ENCODE peak calls at places on chromosomes 2 and 18, in five cellular contexts. L is tibial artery, N is sigmoid colon, H is osteoblast, A is fibroblast of lung. V is an unnamed sample.

GRCh38 chr2:231124833-231125232 is at the start of gene HTR2B:
- DNase-seq in A (peak; percentile 67), H (no peak), N (no peak), L (no peak), V (no peak)

GRCh38 chr18:62655520-62656219 is 59.7 kb upstream of the PHLPP1 start:
- DNase-seq in A (no peak), H (no peak), N (no peak), L (no peak), V (no peak)

GRCh38 chr2:20356042-20356441 is 5.4 kb upstream of the PUM2 start:
- DNase-seq in N (no peak), L (no peak), H (peak; percentile 65), A (peak; percentile 89), V (peak; percentile 64)

GRCh38 chr2:108640731-108641130 is 78.6 kb upstream of the RANBP2 start:
- DNase-seq in A (peak; percentile 92), N (no peak), H (peak; percentile 92), L (no peak), V (peak; percentile 34)

GRCh38 chr2:220165401-220165800 is 538.0 kb downstream of the SLC4A3 start:
- DNase-seq in L (no peak), A (no peak), N (no peak), H (no peak), V (no peak)

GRCh38 chr2:52072949-52073348 is 1041.0 kb upstream of the NRXN1 start:
- DNase-seq in L (no peak), A (no peak), N (no peak), H (no peak), V (no peak)

GRCh38 chr2:169361706-169362345 is 508 bp downstream of the LRP2 start:
- DNase-seq in L (no peak), A (no peak), H (peak; percentile 89), N (no peak), V (no peak)

GRCh38 chr2:222745836-222746559 is 74.5 kb downstream of the MOGAT1 start:
- DNase-seq in A (peak; percentile 36), L (no peak), N (no peak), H (no peak), V (no peak)

GRCh38 chr2:65057391-65058052 is 1.3 kb downstream of the CEP68 start:
- DNase-seq in L (no peak), H (no peak), N (no peak), A (peak; percentile 41), V (no peak)

GRCh38 chr2:144215701-144216675 is 303.9 kb downstream of the ZEB2 start:
- DNase-seq in A (no peak), H (no peak), L (no peak), N (no peak), V (no peak)

GRCh38 chr2:232632904-232633412 is 446 bp upstream of the EFHD1 start:
- DNase-seq in N (peak; percentile 83), L (peak; percentile 89), H (peak; percentile 52), A (peak; percentile 14), V (no peak)
- TF ChIP-seq CTCF in N (no peak), L (peak; percentile 28), H (no peak), A (no peak), V (no peak)

GRCh38 chr2:18752667-18753422 is 163.5 kb upstream of the NT5C1B start:
- DNase-seq in H (no peak), N (no peak), A (peak; percentile 42), L (no peak), V (no peak)
- TF ChIP-seq CTCF in H (peak; percentile 30), N (no peak), A (no peak), L (no peak), V (no peak)

DNA sequence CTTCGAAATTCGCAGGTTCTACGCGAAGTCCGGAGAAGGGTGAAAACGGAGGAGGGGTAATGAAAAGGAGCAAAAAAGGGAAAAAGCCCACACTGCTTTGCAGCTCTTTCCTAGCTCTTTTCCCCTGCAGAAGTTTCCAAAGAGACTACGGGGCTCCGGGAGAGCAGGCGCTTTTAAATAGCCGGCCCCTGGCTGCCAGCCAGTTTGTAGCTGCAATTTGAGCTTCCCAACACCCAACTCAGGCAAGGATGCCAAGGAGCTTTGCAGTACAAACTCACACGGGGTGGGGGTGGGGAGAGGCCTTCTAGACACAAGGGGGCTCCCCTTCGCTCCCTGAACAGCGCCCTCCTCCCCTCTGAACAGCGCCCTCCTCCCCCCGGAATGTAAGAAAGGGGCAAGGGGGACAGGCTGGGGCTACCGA is at the start of gene IGFBP5:
- DNase-seq in H (peak; percentile 79), L (peak; percentile 96), A (peak; percentile 96), N (peak; percentile 98), V (peak; percentile 75)
- TF ChIP-seq CTCF in H (no peak), L (peak; percentile 6), A (peak; percentile 13), N (no peak), V (peak; percentile 21)

GRCh38 chr2:119531292-119531691 is 7.0 kb upstream of the SCTR start:
- DNase-seq in A (no peak), H (no peak), N (no peak), L (no peak), V (no peak)
- TF ChIP-seq CTCF in A (no peak), H (no peak), N (no peak), L (no peak), V (no peak)

GRCh38 chr18:59820663-59821062 is 79.1 kb upstream of the PMAIP1 start:
- DNase-seq in A (peak; percentile 36), H (no peak), L (no peak), N (no peak), V (peak; percentile 88)
- TF ChIP-seq CTCF in A (no peak), H (no peak), L (no peak), N (no peak), V (no peak)

GRCh38 chr2:163640542-163641195 is 95.1 kb downstream of the FIGN start:
- DNase-seq in L (no peak), A (no peak), N (no peak), H (no peak), V (no peak)
- TF ChIP-seq CTCF in L (no peak), A (no peak), N (no peak), H (no peak), V (no peak)

V was measured in AG09319.